ENCODE peak calls at places on chromosomes 12 and 14, in five cellular contexts. U is stimulated activated CD4-positive, alpha-beta T cell treated with anti-CD3 and anti-CD28 coated beads, Interleukin-4, amount 100 ng/mL, for 1 hour; P is PC-3; S is iris pigment epithelial cell; H is left colon. O is an unnamed sample.

GRCh38 chr12:131927110-131928079 is 1.7 kb upstream of the PUS1 start:
- DNase-seq in U (no peak), P (no peak), S (no peak), H (peak; percentile 36), O (peak; percentile 41)

GRCh38 chr14:99481745-99482099 is 513 bp downstream of the CCNK start:
- DNase-seq in U (no peak), P (peak; percentile 25), S (peak; percentile 51), H (no peak), O (peak; percentile 45)

GRCh38 chr12:6821271-6821673 is 349 bp upstream of the GPR162 start:
- DNase-seq in U (no peak), P (no peak), S (peak; percentile 76), H (peak; percentile 44), O (peak; percentile 94)

GRCh38 chr12:92735131-92735721 is 32.4 kb downstream of the PLEKHG7 start:
- DNase-seq in U (no peak), P (peak; percentile 69), S (peak; percentile 96), H (no peak), O (no peak)

GRCh38 chr12:62660763-62661162 is 194.1 kb downstream of the MON2 start:
- DNase-seq in U (no peak), P (peak; percentile 75), S (peak; percentile 96), H (no peak), O (no peak)

GRCh38 chr14:73441286-73441685 is 17.1 kb downstream of the NUMB start:
- DNase-seq in U (no peak), P (no peak), S (no peak), H (no peak), O (no peak)

GRCh38 chr12:6638305-6638704 is 2.5 kb upstream of the LPAR5 start:
- DNase-seq in U (no peak), P (no peak), S (no peak), H (no peak), O (no peak)

GRCh38 chr14:58796636-58797429 is 159.1 kb downstream of the DACT1 start:
- DNase-seq in U (no peak), P (peak; percentile 62), S (no peak), H (peak; percentile 21), O (no peak)

GRCh38 chr12:63955831-63956685 is 111.6 kb downstream of the SRGAP1 start:
- DNase-seq in U (no peak), P (no peak), S (peak; percentile 93), H (no peak), O (no peak)

GRCh38 chr14:26323781-26324363 is 274.0 kb downstream of the NOVA1 start:
- DNase-seq in U (no peak), P (no peak), S (no peak), H (no peak), O (no peak)

GRCh38 chr12:44077293-44077692 is 241.4 kb downstream of the TMEM117 start:
- DNase-seq in U (no peak), P (no peak), S (no peak), H (no peak), O (no peak)

GRCh38 chr14:24233538-24233866 is 773 bp downstream of the GMPR2 start:
- DNase-seq in U (no peak), P (no peak), S (no peak), H (peak; percentile 5), O (no peak)

GRCh38 chr14:21964180-21964579 is 290.6 kb upstream of the OR4E1 start:
- DNase-seq in U (no peak), P (no peak), S (no peak), H (no peak), O (no peak)

GRCh38 chr14:74611672-74612345 is at the start of gene LTBP2:
- DNase-seq in U (peak; percentile 28), P (peak; percentile 25), S (peak; percentile 60), H (peak; percentile 33), O (peak; percentile 84)

GRCh38 chr14:75884198-75884611 is 97.6 kb downstream of the TGFB3 start:
- DNase-seq in U (no peak), P (peak; percentile 26), S (peak; percentile 96), H (no peak), O (peak; percentile 7)

GRCh38 chr14:66036598-66036997 is 449.6 kb upstream of the CCDC196 start:
- DNase-seq in U (no peak), P (no peak), S (no peak), H (no peak), O (no peak)

GRCh38 chr12:58731096-58731495 is 189.2 kb downstream of the LRIG3 start:
- DNase-seq in U (no peak), P (no peak), S (peak; percentile 23), H (no peak), O (peak; percentile 13)

GRCh38 chr12:126353604-126354003 is 1288.4 kb downstream of the AACS start:
- DNase-seq in U (no peak), P (no peak), S (no peak), H (no peak), O (no peak)

GRCh38 chr12:113882690-113883089 is 83.4 kb downstream of the RBM19 start:
- DNase-seq in U (no peak), P (no peak), S (no peak), H (no peak), O (no peak)